ENCODE peak calls at places on chromosomes 16 and 17, in four cellular contexts. V, E, J and S are unnamed samples.

GRCh38 chr17:16936536-16937310 is 35.2 kb downstream of the TNFRSF13B start:
- DNase-seq in V (no peak), E (no peak), J (peak), S (no peak)

GRCh38 chr17:7083592-7083991 is 3.5 kb upstream of the CLEC10A start:
- DNase-seq in V (no peak), E (no peak), J (no peak), S (no peak)

GRCh38 chr17:1227917-1228751 is 42.1 kb upstream of the BHLHA9 start:
- DNase-seq in V (no peak), E (peak), J (peak), S (peak)

GRCh38 chr17:41602524-41602923 is 10.0 kb downstream of the KRT16 start:
- DNase-seq in V (no peak), E (no peak), J (no peak), S (no peak)

GRCh38 chr17:34464812-34465211 is 101.8 kb upstream of the CCL1 start:
- DNase-seq in V (no peak), E (no peak), J (no peak), S (peak)

GRCh38 chr16:48503779-48504178 is 106.2 kb downstream of the N4BP1 start:
- DNase-seq in V (peak), E (no peak), J (peak), S (no peak)

GRCh38 chr17:80427366-80428282 is 12.7 kb downstream of the ENDOV start:
- DNase-seq in V (no peak), E (no peak), J (no peak), S (no peak)

GRCh38 chr17:6578491-6578890 is 22.1 kb upstream of the PITPNM3 start:
- DNase-seq in V (no peak), E (no peak), J (no peak), S (no peak)

GRCh38 chr17:31321481-31321880 is at the start of gene EVI2A:
- DNase-seq in V (peak), E (peak), J (peak), S (no peak)

GRCh38 chr16:67428146-67428731 is 2.7 kb upstream of the HSD11B2 start:
- DNase-seq in V (peak), E (peak), J (peak), S (peak)

GRCh38 chr17:2083613-2084128 is 28.8 kb downstream of the HIC1 start:
- DNase-seq in V (no peak), E (no peak), J (peak), S (no peak)

GRCh38 chr16:57775661-57776469 is 26.4 kb downstream of the KIFC3 start:
- DNase-seq in V (peak), E (peak), J (peak), S (peak)

GRCh38 chr17:50943575-50943933 is 77.4 kb upstream of the TOB1 start:
- DNase-seq in V (no peak), E (no peak), J (peak), S (no peak)

GRCh38 chr16:75996491-75996890 is 270.2 kb upstream of the CPHXL start:
- DNase-seq in V (no peak), E (no peak), J (no peak), S (no peak)

GRCh38 chr17:59572301-59572924 is 7.0 kb downstream of the DHX40 start:
- DNase-seq in V (peak), E (no peak), J (no peak), S (no peak)

GRCh38 chr16:21268236-21268635 is 9.9 kb downstream of the CRYM start:
- DNase-seq in V (no peak), E (peak), J (no peak), S (no peak)

GRCh38 chr16:68079616-68080344 is 5.4 kb upstream of the NFATC3 start:
- DNase-seq in V (peak), E (peak), J (peak), S (no peak)

GRCh38 chr17:40615295-40615988 is 32.2 kb downstream of the SMARCE1 start:
- DNase-seq in V (peak), E (peak), J (peak), S (peak)

GRCh38 chr16:17519041-17519440 is 48.3 kb upstream of the XYLT1 start:
- DNase-seq in V (peak), E (no peak), J (no peak), S (no peak)

GRCh38 chr17:40568074-40568836 is 3.0 kb upstream of the CCR7 start:
- DNase-seq in V (no peak), E (no peak), J (no peak), S (no peak)

GRCh38 chr16:9259914-9260608 is 168.6 kb downstream of the HAPSTR1 start:
- DNase-seq in V (no peak), E (no peak), J (no peak), S (no peak)

GRCh38 chr16:56617212-56618085 is 8.1 kb upstream of the MT1E start:
- DNase-seq in V (peak), E (peak), J (peak), S (peak)

GRCh38 chr16:30700491-30700890 is 1.5 kb downstream of the SRCAP start:
- DNase-seq in V (no peak), E (no peak), J (no peak), S (no peak)

GRCh38 chr16:1290860-1291575 is 18.4 kb upstream of the UBE2I start:
- DNase-seq in V (no peak), E (peak), J (no peak), S (no peak)

GRCh38 chr17:37743612-37743874 is 1.3 kb downstream of the HNF1B start:
- DNase-seq in V (no peak), E (peak), J (peak), S (peak)

GRCh38 chr16:84595052-84595481 is 22.8 kb downstream of the COTL1 start:
- DNase-seq in V (peak), E (peak), J (peak), S (no peak)

GRCh38 chr17:72119280-72119962 is 1.4 kb upstream of the SOX9 start:
- DNase-seq in V (no peak), E (no peak), J (no peak), S (no peak)

GRCh38 chr16:77840623-77841274 is 52.4 kb downstream of the VAT1L start:
- DNase-seq in V (peak), E (no peak), J (no peak), S (no peak)

GRCh38 chr17:57670769-57671545 is 74.1 kb downstream of the CCDC182 start:
- DNase-seq in V (no peak), E (peak), J (no peak), S (no peak)

GRCh38 chr17:28370035-28370743 is at the start of gene VTN:
- DNase-seq in V (peak), E (no peak), J (no peak), S (peak)

GRCh38 chr17:8745586-8746500 is 1.2 kb upstream of the CCDC42 start:
- DNase-seq in V (peak), E (peak), J (peak), S (peak)

GRCh38 chr17:8742828-8743227 is 1.8 kb downstream of the CCDC42 start:
- DNase-seq in V (no peak), E (no peak), J (no peak), S (no peak)

GRCh38 chr17:8747731-8748130 is 3.1 kb upstream of the CCDC42 start:
- DNase-seq in V (no peak), E (no peak), J (no peak), S (no peak)

GRCh38 chr17:8744086-8744781 is 402 bp downstream of the CCDC42 start:
- DNase-seq in V (no peak), E (no peak), J (no peak), S (no peak)

DNA sequence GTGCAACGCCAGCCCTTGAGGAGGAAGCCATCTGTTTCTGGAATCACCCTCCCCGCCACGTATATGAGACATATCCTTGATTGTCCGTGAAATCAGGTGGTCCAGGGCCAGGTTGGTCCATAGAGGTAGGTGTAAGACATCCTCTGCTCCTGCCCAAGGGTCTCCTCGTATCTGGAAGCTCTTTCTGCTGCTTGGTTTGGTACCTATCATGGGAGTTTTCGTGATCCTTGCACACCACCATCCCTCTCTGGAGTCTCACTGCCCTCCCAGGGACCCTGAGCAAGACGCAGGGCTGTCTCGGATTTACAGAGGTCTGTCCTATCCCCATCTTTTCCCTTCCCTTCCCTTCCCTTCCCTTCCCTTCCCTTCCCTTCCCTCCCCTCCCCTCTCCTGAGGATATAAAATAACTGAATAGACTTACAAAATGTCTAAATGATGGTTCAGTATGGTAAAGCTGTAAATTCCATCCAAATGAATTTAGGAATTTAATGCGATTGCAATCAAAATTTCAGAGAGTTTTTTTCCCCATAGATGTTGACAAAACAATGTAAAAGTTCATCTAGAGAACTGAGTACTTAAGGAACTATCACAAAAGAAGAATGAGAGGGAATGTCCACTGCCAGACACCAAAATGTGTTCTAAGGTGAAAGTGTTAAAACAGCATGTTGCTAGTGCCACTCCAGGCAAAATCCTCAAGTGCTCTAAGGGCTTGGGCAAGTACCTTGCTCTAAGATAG is 2.0 kb upstream of the CCDC42 start:
- DNase-seq in V (no peak), E (no peak), J (no peak), S (no peak)
- TF ChIP-seq CTCF in V (no peak), E (no peak), J (no peak), S (no peak)

DNA sequence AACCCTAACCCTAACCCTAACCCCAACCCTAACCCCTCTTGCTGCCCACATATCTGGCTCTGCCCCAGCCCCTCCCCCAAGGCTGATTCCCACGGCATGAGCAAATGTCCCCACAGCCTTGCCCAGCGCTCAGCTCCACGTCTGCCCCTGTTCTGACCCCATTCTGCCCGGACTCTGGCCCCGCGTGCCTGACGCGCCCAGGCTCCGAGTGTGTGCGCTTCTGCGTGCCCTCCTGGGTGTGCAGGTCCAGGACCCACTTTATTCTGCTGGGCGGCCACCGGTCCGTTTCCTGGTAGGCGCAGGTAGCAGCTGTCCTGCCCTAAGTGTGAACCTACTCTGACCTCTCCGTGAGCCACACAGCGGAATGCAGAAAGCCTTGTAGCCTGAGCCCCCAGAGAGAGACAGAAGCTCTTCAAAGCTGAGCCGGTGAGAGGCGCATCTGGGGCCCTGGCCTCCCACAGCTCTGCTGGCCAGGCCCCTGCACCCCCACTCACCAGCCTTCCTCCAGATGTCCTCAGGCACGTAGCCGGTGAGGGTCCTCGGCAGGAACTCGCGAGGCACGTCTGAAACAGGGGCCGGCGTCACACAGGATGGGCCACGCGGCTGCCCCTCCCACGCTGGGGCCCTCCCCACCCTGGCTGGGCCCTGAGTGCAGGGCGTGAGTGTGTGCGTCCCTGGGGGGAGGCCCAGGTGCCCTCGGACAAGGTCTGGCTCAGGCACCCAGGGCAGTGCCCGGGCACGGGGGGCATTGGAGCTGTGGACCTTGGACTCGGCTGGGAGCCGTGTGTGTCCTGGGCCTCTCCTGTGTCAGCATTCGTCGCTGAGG is 14.0 kb upstream of the PABPN1L start:
- DNase-seq in V (no peak), E (no peak), J (no peak), S (no peak)
- TF ChIP-seq CTCF in V (no peak), E (no peak), J (no peak), S (no peak)

GRCh38 chr17:47760409-47761140 is 27.5 kb downstream of the TBX21 start:
- DNase-seq in V (no peak), E (no peak), J (no peak), S (no peak)
- TF ChIP-seq CTCF in V (no peak), E (no peak), J (no peak), S (no peak)

GRCh38 chr16:71883849-71884638 is at the start of gene ZNF821:
- DNase-seq in V (peak), E (peak), J (peak), S (peak)

GRCh38 chr16:71885261-71885650 is 1.3 kb upstream of the ZNF821 start:
- DNase-seq in V (no peak), E (no peak), J (no peak), S (no peak)

GRCh38 chr16:71882505-71883192 is 1.3 kb downstream of the ZNF821 start:
- DNase-seq in V (peak), E (peak), J (peak), S (peak)

GRCh38 chr16:71880176-71880575 is 3.8 kb downstream of the ZNF821 start:
- DNase-seq in V (no peak), E (no peak), J (no peak), S (no peak)

DNA sequence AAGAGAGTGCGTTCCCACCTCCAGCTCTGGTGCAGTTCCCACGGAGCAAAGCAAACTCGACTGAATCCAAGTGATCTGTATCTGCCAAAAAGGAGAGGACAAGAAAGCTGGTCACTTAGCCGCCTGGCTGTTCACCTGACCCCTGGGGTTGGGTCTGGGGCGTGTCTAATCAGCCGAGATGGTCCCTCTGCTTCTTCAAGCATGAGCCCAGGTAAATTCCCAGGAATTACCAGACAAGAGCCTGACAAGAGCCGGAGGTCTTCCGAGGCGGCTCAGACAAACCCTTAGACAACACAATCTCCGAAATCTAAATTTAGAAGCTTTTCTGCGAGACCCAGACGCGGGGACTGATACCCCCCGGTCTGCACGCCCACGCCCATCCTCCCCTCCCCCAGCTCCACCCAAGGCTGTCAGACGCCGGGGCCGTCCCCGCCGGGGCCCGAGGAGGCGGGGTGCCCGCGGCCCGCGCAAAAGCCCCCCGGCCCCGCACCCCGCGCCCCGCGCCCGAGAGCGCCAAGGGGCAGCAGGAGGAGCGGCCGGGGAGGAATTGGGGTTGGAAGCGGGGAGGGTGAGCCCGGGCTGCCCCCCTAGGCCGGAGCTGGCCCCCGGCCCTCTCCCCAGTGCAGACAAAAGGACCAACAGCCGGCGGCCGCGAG is 661 bp downstream of the ZNF821 start:
- DNase-seq in V (no peak), E (peak), J (peak), S (peak)
- TF ChIP-seq CTCF in V (no peak), E (no peak), J (no peak), S (peak)

DNA sequence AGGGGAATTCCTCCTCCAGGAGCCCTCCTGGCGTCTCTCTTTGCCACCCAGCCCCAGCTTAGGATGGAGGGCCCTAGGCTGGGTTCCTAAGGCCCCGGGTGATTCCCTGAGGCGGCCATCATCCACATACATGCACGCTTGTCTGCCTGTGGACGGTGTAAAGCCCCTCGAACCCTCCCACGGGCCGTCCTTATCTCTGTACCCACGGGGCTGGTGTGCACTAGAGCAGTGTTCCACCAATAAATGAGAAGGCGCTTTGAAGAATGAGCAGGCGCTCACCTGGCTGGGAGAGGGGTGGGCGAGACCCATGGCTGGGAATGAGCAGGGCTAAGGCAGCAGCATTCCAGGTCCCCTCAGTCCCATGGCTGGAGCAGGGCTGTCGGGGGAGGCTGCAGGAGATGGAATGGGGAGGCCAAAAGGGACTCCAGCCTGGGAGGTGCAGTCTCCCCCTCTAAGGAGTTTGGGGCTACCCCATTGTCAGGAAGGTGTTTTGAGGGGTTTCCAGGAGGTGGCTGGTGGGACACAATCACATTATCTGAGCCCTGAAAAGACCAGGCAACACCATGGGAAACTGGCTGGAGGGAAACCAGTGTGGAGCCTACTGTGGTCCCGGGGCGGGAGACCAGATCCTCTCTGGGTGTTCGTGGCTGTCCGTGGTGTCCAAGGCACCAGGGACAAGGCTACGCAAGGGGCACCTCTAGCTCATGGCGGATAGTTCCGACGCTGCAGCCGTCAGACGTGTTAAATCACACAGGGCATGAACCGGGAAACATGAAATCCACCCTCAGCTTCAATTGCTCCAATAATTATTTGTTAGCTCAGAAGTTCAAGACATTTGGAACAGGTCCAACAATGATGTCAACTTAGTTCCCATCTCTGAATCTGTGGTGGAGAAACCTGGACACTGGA is 87.5 kb upstream of the DNAH17 start:
- DNase-seq in V (peak), E (no peak), J (no peak), S (no peak)
- TF ChIP-seq CTCF in V (no peak), E (no peak), J (no peak), S (no peak)

GRCh38 chr17:44095647-44096496 is 25.3 kb downstream of the G6PC3 start:
- DNase-seq in V (peak), E (peak), J (peak), S (peak)
- TF ChIP-seq CTCF in V (peak), E (no peak), J (no peak), S (no peak)

GRCh38 chr17:71081666-71082065 is 912.3 kb downstream of the KCNJ2 start:
- DNase-seq in V (no peak), E (no peak), J (no peak), S (no peak)

GRCh38 chr17:71084219-71084618 is 914.9 kb downstream of the KCNJ2 start:
- DNase-seq in V (peak), E (peak), J (peak), S (peak)

GRCh38 chr17:71084838-71085237 is 915.5 kb downstream of the KCNJ2 start:
- DNase-seq in V (no peak), E (no peak), J (no peak), S (no peak)

GRCh38 chr17:71080937-71081336 is 911.6 kb downstream of the KCNJ2 start:
- DNase-seq in V (no peak), E (no peak), J (no peak), S (no peak)

GRCh38 chr17:71085238-71086033 is 916.1 kb downstream of the KCNJ2 start:
- DNase-seq in V (peak), E (peak), J (peak), S (peak)
- TF ChIP-seq CTCF in V (peak), E (peak), J (no peak), S (peak)

GRCh38 chr17:48068491-48068961 is 20.4 kb downstream of the NFE2L1 start:
- DNase-seq in V (no peak), E (no peak), J (no peak), S (peak)
- TF ChIP-seq CTCF in V (peak), E (no peak), J (peak), S (peak)

GRCh38 chr16:75580-76501 is 2.2 kb upstream of the MPG start:
- DNase-seq in V (peak), E (peak), J (peak), S (no peak)
- TF ChIP-seq CTCF in V (peak), E (no peak), J (peak), S (no peak)

GRCh38 chr16:47144559-47144877 is 773 bp upstream of the NETO2 start:
- DNase-seq in V (no peak), E (no peak), J (no peak), S (no peak)
- TF ChIP-seq CTCF in V (no peak), E (no peak), J (no peak), S (no peak)